ENCODE peak calls at places on chromosomes 6 and 20, in four cellular contexts. One of them, this sample, is unnamed.

GRCh38 chr6:10800810-10801209 is 37.5 kb downstream of the MAK start:
- ATAC-seq in natural killer cell: no peak
- ATAC-seq in activated T-cell treated with anti-CD3 and anti-CD28 coated beads, Interleukin-2, amount 50 U/mL, for 72 hours: no peak
- ATAC-seq in foreskin keratinocyte: peak
- ATAC-seq in this sample: no peak

GRCh38 chr6:31025595-31025994 is 15.3 kb downstream of the MUC22 start:
- ATAC-seq in natural killer cell: no peak
- ATAC-seq in activated T-cell treated with anti-CD3 and anti-CD28 coated beads, Interleukin-2, amount 50 U/mL, for 72 hours: peak
- ATAC-seq in foreskin keratinocyte: no peak
- ATAC-seq in this sample: no peak

GRCh38 chr6:98844244-98845161 is 10.1 kb downstream of the POU3F2 start:
- ATAC-seq in natural killer cell: no peak
- ATAC-seq in activated T-cell treated with anti-CD3 and anti-CD28 coated beads, Interleukin-2, amount 50 U/mL, for 72 hours: no peak
- ATAC-seq in foreskin keratinocyte: no peak
- ATAC-seq in this sample: no peak

GRCh38 chr6:167551634-167552630 is 227.0 kb downstream of the TTLL2 start:
- ATAC-seq in natural killer cell: no peak
- ATAC-seq in activated T-cell treated with anti-CD3 and anti-CD28 coated beads, Interleukin-2, amount 50 U/mL, for 72 hours: no peak
- ATAC-seq in foreskin keratinocyte: no peak
- ATAC-seq in this sample: peak

GRCh38 chr6:39999006-39999867 is 65.0 kb upstream of the MOCS1 start:
- ATAC-seq in natural killer cell: no peak
- ATAC-seq in activated T-cell treated with anti-CD3 and anti-CD28 coated beads, Interleukin-2, amount 50 U/mL, for 72 hours: no peak
- ATAC-seq in foreskin keratinocyte: no peak
- ATAC-seq in this sample: no peak

GRCh38 chr6:53701333-53702073 is 35.9 kb upstream of the KLHL31 start:
- ATAC-seq in natural killer cell: no peak
- ATAC-seq in activated T-cell treated with anti-CD3 and anti-CD28 coated beads, Interleukin-2, amount 50 U/mL, for 72 hours: peak
- ATAC-seq in foreskin keratinocyte: peak
- ATAC-seq in this sample: no peak

GRCh38 chr6:84764332-84765049 is at the start of gene TBX18:
- ATAC-seq in natural killer cell: no peak
- ATAC-seq in activated T-cell treated with anti-CD3 and anti-CD28 coated beads, Interleukin-2, amount 50 U/mL, for 72 hours: peak
- ATAC-seq in foreskin keratinocyte: peak
- ATAC-seq in this sample: no peak

GRCh38 chr20:49791165-49791564 is 21.5 kb upstream of the SLC9A8 start:
- ATAC-seq in natural killer cell: no peak
- ATAC-seq in activated T-cell treated with anti-CD3 and anti-CD28 coated beads, Interleukin-2, amount 50 U/mL, for 72 hours: no peak
- ATAC-seq in foreskin keratinocyte: no peak
- ATAC-seq in this sample: no peak

GRCh38 chr6:33613146-33613793 is 7.9 kb upstream of the ITPR3 start:
- ATAC-seq in natural killer cell: no peak
- ATAC-seq in activated T-cell treated with anti-CD3 and anti-CD28 coated beads, Interleukin-2, amount 50 U/mL, for 72 hours: no peak
- ATAC-seq in foreskin keratinocyte: no peak
- ATAC-seq in this sample: no peak

GRCh38 chr20:1287306-1287705 is 21.2 kb downstream of the SNPH start:
- ATAC-seq in natural killer cell: no peak
- ATAC-seq in activated T-cell treated with anti-CD3 and anti-CD28 coated beads, Interleukin-2, amount 50 U/mL, for 72 hours: peak
- ATAC-seq in foreskin keratinocyte: no peak
- ATAC-seq in this sample: no peak

GRCh38 chr20:33994624-33994913 is 858 bp downstream of the RALY start:
- ATAC-seq in natural killer cell: no peak
- ATAC-seq in activated T-cell treated with anti-CD3 and anti-CD28 coated beads, Interleukin-2, amount 50 U/mL, for 72 hours: no peak
- ATAC-seq in foreskin keratinocyte: no peak
- ATAC-seq in this sample: no peak

GRCh38 chr20:64062276-64062595 is 762 bp upstream of the TCEA2 start:
- ATAC-seq in natural killer cell: no peak
- ATAC-seq in activated T-cell treated with anti-CD3 and anti-CD28 coated beads, Interleukin-2, amount 50 U/mL, for 72 hours: no peak
- ATAC-seq in foreskin keratinocyte: no peak
- ATAC-seq in this sample: no peak

This sample was measured in stimulated activated memory B cell treated with anti-CD40 and anti-IgM and Interleukin-4, amounts not matched to agents 10 μg/mL and 1 μg/mL and 100 μg/mL, for 72 hours.